ENCODE peak calls at places on chromosomes 16 and 17, in eight cellular contexts. One of them, this sample, is unnamed.

GRCh38 chr16:11793840-11794239 is 3.2 kb downstream of the ZC3H7A start:
- DNase-seq in transverse colon: no peak
- DNase-seq in stomach: no peak
- DNase-seq in mucosa of descending colon: peak
- DNase-seq in cardiac muscle cell: no peak
- DNase-seq in GM12864: no peak
- DNase-seq in Peyer's patch: peak
- DNase-seq in right atrium auricular region: no peak
- DNase-seq in this sample: peak

GRCh38 chr16:53378138-53378537 is 56.1 kb upstream of the RBL2 start:
- DNase-seq in transverse colon: no peak
- DNase-seq in stomach: no peak
- DNase-seq in mucosa of descending colon: no peak
- DNase-seq in cardiac muscle cell: no peak
- DNase-seq in GM12864: no peak
- DNase-seq in Peyer's patch: no peak
- DNase-seq in right atrium auricular region: no peak
- DNase-seq in this sample: no peak

GRCh38 chr16:66228791-66229190 is 137.7 kb upstream of the CDH5 start:
- DNase-seq in transverse colon: no peak
- DNase-seq in stomach: no peak
- DNase-seq in mucosa of descending colon: no peak
- DNase-seq in cardiac muscle cell: no peak
- DNase-seq in GM12864: no peak
- DNase-seq in Peyer's patch: no peak
- DNase-seq in right atrium auricular region: no peak
- DNase-seq in this sample: peak

GRCh38 chr16:11614587-11615175 is 28.0 kb upstream of the LITAF start:
- DNase-seq in transverse colon: no peak
- DNase-seq in stomach: no peak
- DNase-seq in mucosa of descending colon: peak
- DNase-seq in cardiac muscle cell: no peak
- DNase-seq in GM12864: no peak
- DNase-seq in Peyer's patch: no peak
- DNase-seq in right atrium auricular region: no peak
- DNase-seq in this sample: no peak

GRCh38 chr16:80682435-80683070 is 121.8 kb downstream of the CDYL2 start:
- DNase-seq in transverse colon: no peak
- DNase-seq in stomach: no peak
- DNase-seq in mucosa of descending colon: no peak
- DNase-seq in cardiac muscle cell: no peak
- DNase-seq in GM12864: no peak
- DNase-seq in Peyer's patch: no peak
- DNase-seq in right atrium auricular region: no peak
- DNase-seq in this sample: peak

GRCh38 chr16:3876695-3877094 is 3.8 kb downstream of the CREBBP start:
- DNase-seq in transverse colon: no peak
- DNase-seq in stomach: no peak
- DNase-seq in mucosa of descending colon: no peak
- DNase-seq in cardiac muscle cell: peak
- DNase-seq in GM12864: no peak
- DNase-seq in Peyer's patch: no peak
- DNase-seq in right atrium auricular region: no peak
- DNase-seq in this sample: no peak

GRCh38 chr17:30084773-30085172 is 31.8 kb upstream of the NSRP1 start:
- DNase-seq in transverse colon: no peak
- DNase-seq in stomach: no peak
- DNase-seq in mucosa of descending colon: no peak
- DNase-seq in cardiac muscle cell: peak
- DNase-seq in GM12864: no peak
- DNase-seq in Peyer's patch: no peak
- DNase-seq in right atrium auricular region: no peak
- DNase-seq in this sample: no peak

GRCh38 chr16:81558444-81559175 is 114.0 kb downstream of the CMIP start:
- DNase-seq in transverse colon: peak
- DNase-seq in stomach: peak
- DNase-seq in mucosa of descending colon: peak
- DNase-seq in cardiac muscle cell: no peak
- DNase-seq in GM12864: no peak
- DNase-seq in Peyer's patch: peak
- DNase-seq in right atrium auricular region: no peak
- DNase-seq in this sample: no peak

GRCh38 chr17:42106009-42106408 is 6.5 kb downstream of the DHX58 start:
- DNase-seq in transverse colon: no peak
- DNase-seq in stomach: no peak
- DNase-seq in mucosa of descending colon: no peak
- DNase-seq in cardiac muscle cell: no peak
- DNase-seq in GM12864: no peak
- DNase-seq in Peyer's patch: no peak
- DNase-seq in right atrium auricular region: no peak
- DNase-seq in this sample: no peak

GRCh38 chr17:78736526-78737079 is 45.5 kb downstream of the CYTH1 start:
- DNase-seq in transverse colon: peak
- DNase-seq in stomach: peak
- DNase-seq in mucosa of descending colon: peak
- DNase-seq in cardiac muscle cell: peak
- DNase-seq in GM12864: peak
- DNase-seq in Peyer's patch: peak
- DNase-seq in right atrium auricular region: peak
- DNase-seq in this sample: peak

GRCh38 chr17:58328195-58329034 is at the start of gene TSPOAP1:
- DNase-seq in transverse colon: peak
- DNase-seq in stomach: no peak
- DNase-seq in mucosa of descending colon: peak
- DNase-seq in cardiac muscle cell: no peak
- DNase-seq in GM12864: peak
- DNase-seq in Peyer's patch: peak
- DNase-seq in right atrium auricular region: no peak
- DNase-seq in this sample: no peak

GRCh38 chr17:79842656-79843474 is 3.6 kb upstream of the CBX4 start:
- DNase-seq in transverse colon: peak
- DNase-seq in stomach: no peak
- DNase-seq in mucosa of descending colon: peak
- DNase-seq in cardiac muscle cell: no peak
- DNase-seq in GM12864: no peak
- DNase-seq in Peyer's patch: no peak
- DNase-seq in right atrium auricular region: no peak
- DNase-seq in this sample: peak

GRCh38 chr16:85484337-85485295 is 128.5 kb upstream of the GSE1 start:
- DNase-seq in transverse colon: no peak
- DNase-seq in stomach: peak
- DNase-seq in mucosa of descending colon: no peak
- DNase-seq in cardiac muscle cell: no peak
- DNase-seq in GM12864: no peak
- DNase-seq in Peyer's patch: no peak
- DNase-seq in right atrium auricular region: no peak
- DNase-seq in this sample: no peak

DNA sequence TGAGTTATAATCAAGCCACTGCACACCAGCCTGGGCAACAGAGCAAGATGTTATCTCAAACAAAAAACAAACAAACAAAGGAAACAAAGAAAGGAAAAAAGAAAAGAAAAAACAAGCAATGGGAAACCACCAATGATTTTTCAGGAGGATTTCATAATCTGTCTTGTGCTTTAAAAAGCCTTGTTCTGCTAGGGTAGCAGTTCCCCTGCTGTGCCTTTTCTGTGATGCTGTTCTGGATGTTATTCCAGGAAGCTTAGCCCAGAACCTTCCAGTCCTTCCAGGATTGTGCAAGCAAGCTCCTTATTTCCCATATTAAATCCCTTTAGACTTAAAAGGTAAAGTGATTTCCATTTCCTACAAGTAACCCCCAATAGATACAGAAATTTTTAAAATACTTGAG is 171.1 kb downstream of the ABCC12 start:
- DNase-seq in transverse colon: no peak
- DNase-seq in stomach: no peak
- DNase-seq in mucosa of descending colon: no peak
- DNase-seq in cardiac muscle cell: no peak
- DNase-seq in GM12864: no peak
- DNase-seq in Peyer's patch: no peak
- DNase-seq in right atrium auricular region: no peak
- DNase-seq in this sample: no peak
- H3K4me3 ChIP-seq in transverse colon: no peak
- H3K4me3 ChIP-seq in stomach: no peak
- H3K4me3 ChIP-seq in mucosa of descending colon: no peak
- H3K4me3 ChIP-seq in cardiac muscle cell: no peak
- H3K4me3 ChIP-seq in GM12864: no peak
- H3K4me3 ChIP-seq in Peyer's patch: no peak
- H3K4me3 ChIP-seq in right atrium auricular region: no peak
- H3K4me3 ChIP-seq in this sample: no peak

GRCh38 chr17:49514374-49514738 is 19.3 kb downstream of the NGFR start:
- DNase-seq in transverse colon: no peak
- DNase-seq in stomach: no peak
- DNase-seq in mucosa of descending colon: no peak
- DNase-seq in cardiac muscle cell: peak
- DNase-seq in GM12864: no peak
- DNase-seq in Peyer's patch: no peak
- DNase-seq in right atrium auricular region: no peak
- DNase-seq in this sample: peak
- TF ChIP-seq CTCF in transverse colon: no peak
- TF ChIP-seq CTCF in stomach: no peak
- TF ChIP-seq CTCF in mucosa of descending colon: no peak
- TF ChIP-seq CTCF in cardiac muscle cell: peak
- TF ChIP-seq CTCF in GM12864: peak
- TF ChIP-seq CTCF in Peyer's patch: no peak
- TF ChIP-seq CTCF in right atrium auricular region: no peak
- TF ChIP-seq CTCF in this sample: peak

DNA sequence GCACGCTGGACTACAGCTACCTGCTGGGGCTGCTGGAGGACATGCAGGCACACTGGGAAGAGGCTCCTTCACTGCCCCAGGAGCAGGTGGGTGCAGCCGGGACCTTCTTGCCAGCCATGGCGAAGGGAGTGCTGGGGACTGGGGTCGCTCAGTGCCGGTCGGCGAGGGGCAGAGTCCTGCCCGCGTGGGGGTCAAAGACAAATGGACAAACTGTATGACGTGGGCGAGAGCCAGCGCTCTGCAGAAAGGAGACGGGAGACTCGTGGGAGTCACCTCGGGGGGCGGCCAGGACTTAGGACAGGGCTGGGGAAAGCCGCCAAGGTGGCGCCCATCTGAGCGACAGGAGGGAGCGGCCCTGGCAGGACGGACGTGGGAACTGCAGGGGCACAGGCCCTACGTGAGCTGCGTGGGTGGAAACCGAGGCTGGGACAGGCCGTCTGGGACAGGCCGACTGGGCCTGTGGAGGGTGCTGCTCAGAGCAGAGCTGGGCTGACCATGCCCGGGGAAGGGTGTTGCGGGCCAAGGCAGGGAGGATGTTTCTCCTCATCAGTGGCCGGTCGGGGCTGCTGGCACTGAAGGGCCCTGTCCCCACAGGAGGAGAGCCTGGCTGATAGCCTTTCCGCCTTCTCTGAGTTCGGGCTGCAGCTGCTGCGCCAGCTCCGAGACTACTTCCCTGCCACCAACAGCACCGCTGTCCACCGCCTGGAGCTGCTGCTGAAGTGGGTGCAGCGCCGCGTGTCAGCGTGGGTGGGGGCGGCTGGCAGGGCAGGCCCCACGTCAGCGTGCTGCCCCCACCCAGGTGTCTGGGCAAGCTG is 8.0 kb downstream of the TSR3 start:
- DNase-seq in transverse colon: no peak
- DNase-seq in stomach: no peak
- DNase-seq in mucosa of descending colon: peak
- DNase-seq in cardiac muscle cell: no peak
- DNase-seq in GM12864: no peak
- DNase-seq in Peyer's patch: no peak
- DNase-seq in right atrium auricular region: no peak
- DNase-seq in this sample: no peak
- H3K4me3 ChIP-seq in transverse colon: peak
- H3K4me3 ChIP-seq in stomach: no peak
- H3K4me3 ChIP-seq in mucosa of descending colon: no peak
- H3K4me3 ChIP-seq in cardiac muscle cell: peak
- H3K4me3 ChIP-seq in GM12864: no peak
- H3K4me3 ChIP-seq in Peyer's patch: peak
- H3K4me3 ChIP-seq in right atrium auricular region: peak
- H3K4me3 ChIP-seq in this sample: no peak

GRCh38 chr17:82202981-82203380 is 9.7 kb downstream of the CCDC57 start:
- DNase-seq in transverse colon: no peak
- DNase-seq in stomach: no peak
- DNase-seq in mucosa of descending colon: no peak
- DNase-seq in cardiac muscle cell: no peak
- DNase-seq in GM12864: no peak
- DNase-seq in Peyer's patch: no peak
- DNase-seq in right atrium auricular region: no peak
- DNase-seq in this sample: no peak

GRCh38 chr17:82205720-82206508 is 6.7 kb downstream of the CCDC57 start:
- DNase-seq in transverse colon: peak
- DNase-seq in stomach: peak
- DNase-seq in mucosa of descending colon: peak
- DNase-seq in cardiac muscle cell: peak
- DNase-seq in GM12864: peak
- DNase-seq in Peyer's patch: peak
- DNase-seq in right atrium auricular region: peak
- DNase-seq in this sample: peak

GRCh38 chr17:82201498-82201910 is 11.1 kb downstream of the CCDC57 start:
- DNase-seq in transverse colon: no peak
- DNase-seq in stomach: peak
- DNase-seq in mucosa of descending colon: no peak
- DNase-seq in cardiac muscle cell: no peak
- DNase-seq in GM12864: no peak
- DNase-seq in Peyer's patch: peak
- DNase-seq in right atrium auricular region: no peak
- DNase-seq in this sample: no peak

GRCh38 chr17:82203920-82204319 is 8.7 kb downstream of the CCDC57 start:
- DNase-seq in transverse colon: no peak
- DNase-seq in stomach: no peak
- DNase-seq in mucosa of descending colon: no peak
- DNase-seq in cardiac muscle cell: no peak
- DNase-seq in GM12864: no peak
- DNase-seq in Peyer's patch: no peak
- DNase-seq in right atrium auricular region: no peak
- DNase-seq in this sample: no peak

DNA sequence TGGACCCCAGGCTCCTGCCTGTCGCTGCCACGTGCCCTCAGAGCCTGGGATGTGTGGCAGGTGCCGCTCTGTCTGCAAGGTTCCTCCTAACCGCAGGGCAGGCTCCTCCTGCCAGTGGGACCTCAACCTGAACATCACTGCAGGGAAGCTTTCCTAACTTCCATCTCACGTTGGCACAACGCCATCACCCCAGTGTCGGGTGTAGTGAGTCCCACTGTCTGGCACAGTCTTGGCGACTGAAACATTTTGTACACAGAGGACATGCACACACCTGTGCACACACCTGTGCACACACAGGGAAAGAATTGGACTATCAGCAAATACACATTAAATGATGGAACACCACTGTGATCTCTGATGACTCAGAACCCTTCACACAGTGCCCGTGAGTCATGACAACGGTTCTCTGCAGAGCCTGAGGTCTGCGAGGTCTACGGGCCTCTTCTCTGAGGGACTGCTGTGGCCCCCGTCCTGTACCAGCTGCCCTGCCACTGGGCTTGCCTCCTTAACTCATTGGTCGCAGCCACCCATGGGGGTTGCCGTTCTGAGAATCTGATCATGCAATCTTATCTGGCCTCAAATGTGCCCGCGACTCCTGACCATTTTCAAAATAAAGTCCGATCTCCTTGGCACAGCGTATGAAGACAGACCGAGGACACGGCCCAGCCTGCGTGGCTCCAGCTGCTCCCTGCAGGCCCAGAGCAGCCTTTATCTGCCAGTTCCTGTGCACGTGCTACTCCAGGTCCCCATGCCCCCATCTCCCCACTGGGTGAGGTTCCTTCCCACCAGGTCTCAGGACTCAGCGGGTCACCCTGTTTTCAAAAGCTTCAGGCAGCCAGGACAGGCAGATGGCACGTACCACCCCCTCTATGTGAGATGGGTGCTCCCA is 7.6 kb downstream of the CCDC57 start:
- DNase-seq in transverse colon: no peak
- DNase-seq in stomach: no peak
- DNase-seq in mucosa of descending colon: no peak
- DNase-seq in cardiac muscle cell: no peak
- DNase-seq in GM12864: no peak
- DNase-seq in Peyer's patch: no peak
- DNase-seq in right atrium auricular region: no peak
- DNase-seq in this sample: peak
- TF ChIP-seq CTCF in transverse colon: no peak
- TF ChIP-seq CTCF in stomach: no peak
- TF ChIP-seq CTCF in mucosa of descending colon: no peak
- TF ChIP-seq CTCF in cardiac muscle cell: no peak
- TF ChIP-seq CTCF in GM12864: no peak
- TF ChIP-seq CTCF in Peyer's patch: no peak
- TF ChIP-seq CTCF in right atrium auricular region: no peak
- TF ChIP-seq CTCF in this sample: no peak